ENCODE peak calls at places on chromosomes 1 and 21, in five cellular contexts. A, X, Y, S and D are unnamed samples.

GRCh38 chr1:213772142-213772541 is 215.6 kb upstream of the PROX1 start:
- DNase-seq in X (no peak), Y (no peak), A (no peak), S (no peak), D (no peak)

GRCh38 chr1:228036701-228037231 is 30.0 kb downstream of the WNT3A start:
- DNase-seq in X (peak), S (no peak), A (peak), Y (no peak), D (peak)

GRCh38 chr1:212664409-212665199 is 35.0 kb downstream of the BATF3 start:
- DNase-seq in Y (no peak), X (no peak), S (no peak), A (no peak), D (no peak)

GRCh38 chr1:29639741-29640427 is 403.6 kb downstream of the PTPRU start:
- DNase-seq in X (no peak), Y (peak), A (peak), S (no peak), D (no peak)

GRCh38 chr1:207312604-207312920 is 8.9 kb upstream of the CD55 start:
- DNase-seq in Y (no peak), S (no peak), A (no peak), X (no peak), D (no peak)

GRCh38 chr1:160708821-160709220 is 2.8 kb downstream of the CD48 start:
- DNase-seq in X (no peak), S (no peak), Y (no peak), A (no peak), D (no peak)

GRCh38 chr1:205662135-205662725 is 18.1 kb downstream of the SLC45A3 start:
- DNase-seq in A (no peak), X (no peak), Y (no peak), S (no peak), D (no peak)

GRCh38 chr1:68141801-68142440 is 90.4 kb downstream of the WLS start:
- DNase-seq in A (no peak), Y (peak), X (no peak), S (no peak), D (no peak)

GRCh38 chr1:236204043-236204442 is 61.7 kb downstream of the GPR137B start:
- DNase-seq in Y (peak), X (no peak), S (no peak), A (no peak), D (no peak)

GRCh38 chr1:145827966-145828365 is 4.0 kb downstream of the POLR3C start:
- DNase-seq in S (no peak), Y (no peak), X (no peak), A (no peak), D (no peak)

GRCh38 chr1:30325085-30325935 is 398.1 kb downstream of the MATN1 start:
- DNase-seq in X (no peak), A (peak), Y (no peak), S (no peak), D (no peak)

GRCh38 chr1:19274636-19275035 is 13.9 kb downstream of the AKR7A3 start:
- DNase-seq in S (no peak), Y (no peak), X (no peak), A (no peak), D (no peak)

GRCh38 chr21:26106562-26106961 is 64.0 kb downstream of the APP start:
- DNase-seq in A (no peak), Y (no peak), X (no peak), S (no peak), D (no peak)